ENCODE peak calls at places on chromosome 21, in five cellular contexts. One of them, this sample, is unnamed.

GRCh38 chr21:43916691-43917514 is 51.9 kb downstream of the AGPAT3 start:
- DNase-seq in activated T-cell treated with anti-CD3 and anti-CD28 coated beads for 1 hour: peak; percentile 56
- DNase-seq in stimulated activated CD8-positive, alpha-beta memory T cell treated with anti-CD3 and anti-CD28 coated beads, Interleukin-12 subunit alpha, Interleukin-12 subunit beta, amount 100 ng/mL, for 1 hour: peak; percentile 53
- DNase-seq in cardiac muscle cell: no peak
- DNase-seq in HTR-8/SVneo: no peak
- DNase-seq in this sample: no peak

GRCh38 chr21:16070207-16070651 is 340.4 kb downstream of the USP25 start:
- DNase-seq in activated T-cell treated with anti-CD3 and anti-CD28 coated beads for 1 hour: no peak
- DNase-seq in stimulated activated CD8-positive, alpha-beta memory T cell treated with anti-CD3 and anti-CD28 coated beads, Interleukin-12 subunit alpha, Interleukin-12 subunit beta, amount 100 ng/mL, for 1 hour: no peak
- DNase-seq in cardiac muscle cell: peak; percentile 5
- DNase-seq in HTR-8/SVneo: no peak
- DNase-seq in this sample: peak; percentile 67

GRCh38 chr21:44955141-44955802 is 15.4 kb downstream of the SLX9 start:
- DNase-seq in activated T-cell treated with anti-CD3 and anti-CD28 coated beads for 1 hour: no peak
- DNase-seq in stimulated activated CD8-positive, alpha-beta memory T cell treated with anti-CD3 and anti-CD28 coated beads, Interleukin-12 subunit alpha, Interleukin-12 subunit beta, amount 100 ng/mL, for 1 hour: no peak
- DNase-seq in cardiac muscle cell: no peak
- DNase-seq in HTR-8/SVneo: no peak
- DNase-seq in this sample: no peak

GRCh38 chr21:31560479-31560878 is 99.0 kb upstream of the SOD1 start:
- DNase-seq in activated T-cell treated with anti-CD3 and anti-CD28 coated beads for 1 hour: no peak
- DNase-seq in stimulated activated CD8-positive, alpha-beta memory T cell treated with anti-CD3 and anti-CD28 coated beads, Interleukin-12 subunit alpha, Interleukin-12 subunit beta, amount 100 ng/mL, for 1 hour: no peak
- DNase-seq in cardiac muscle cell: no peak
- DNase-seq in HTR-8/SVneo: no peak
- DNase-seq in this sample: no peak

GRCh38 chr21:39788383-39788782 is 43.4 kb downstream of the IGSF5 start:
- DNase-seq in activated T-cell treated with anti-CD3 and anti-CD28 coated beads for 1 hour: no peak
- DNase-seq in stimulated activated CD8-positive, alpha-beta memory T cell treated with anti-CD3 and anti-CD28 coated beads, Interleukin-12 subunit alpha, Interleukin-12 subunit beta, amount 100 ng/mL, for 1 hour: no peak
- DNase-seq in cardiac muscle cell: peak; percentile 87
- DNase-seq in HTR-8/SVneo: peak; percentile 56
- DNase-seq in this sample: no peak

GRCh38 chr21:46500224-46500861 is 41.7 kb downstream of the DIP2A start:
- DNase-seq in activated T-cell treated with anti-CD3 and anti-CD28 coated beads for 1 hour: no peak
- DNase-seq in stimulated activated CD8-positive, alpha-beta memory T cell treated with anti-CD3 and anti-CD28 coated beads, Interleukin-12 subunit alpha, Interleukin-12 subunit beta, amount 100 ng/mL, for 1 hour: no peak
- DNase-seq in cardiac muscle cell: no peak
- DNase-seq in HTR-8/SVneo: peak; percentile 15
- DNase-seq in this sample: no peak

GRCh38 chr21:42524341-42525227 is 10.9 kb downstream of the SLC37A1 start:
- DNase-seq in activated T-cell treated with anti-CD3 and anti-CD28 coated beads for 1 hour: no peak
- DNase-seq in stimulated activated CD8-positive, alpha-beta memory T cell treated with anti-CD3 and anti-CD28 coated beads, Interleukin-12 subunit alpha, Interleukin-12 subunit beta, amount 100 ng/mL, for 1 hour: no peak
- DNase-seq in cardiac muscle cell: peak; percentile 33
- DNase-seq in HTR-8/SVneo: no peak
- DNase-seq in this sample: peak; percentile 73

GRCh38 chr21:14591882-14592281 is 45.8 kb upstream of the SAMSN1 start:
- DNase-seq in activated T-cell treated with anti-CD3 and anti-CD28 coated beads for 1 hour: no peak
- DNase-seq in stimulated activated CD8-positive, alpha-beta memory T cell treated with anti-CD3 and anti-CD28 coated beads, Interleukin-12 subunit alpha, Interleukin-12 subunit beta, amount 100 ng/mL, for 1 hour: no peak
- DNase-seq in cardiac muscle cell: no peak
- DNase-seq in HTR-8/SVneo: no peak
- DNase-seq in this sample: no peak

GRCh38 chr21:45475797-45476570 is 66.3 kb downstream of the SLC19A1 start:
- DNase-seq in activated T-cell treated with anti-CD3 and anti-CD28 coated beads for 1 hour: no peak
- DNase-seq in stimulated activated CD8-positive, alpha-beta memory T cell treated with anti-CD3 and anti-CD28 coated beads, Interleukin-12 subunit alpha, Interleukin-12 subunit beta, amount 100 ng/mL, for 1 hour: no peak
- DNase-seq in cardiac muscle cell: no peak
- DNase-seq in HTR-8/SVneo: no peak
- DNase-seq in this sample: no peak

GRCh38 chr21:44681861-44682579 is at the start of gene KRTAP12-1:
- DNase-seq in activated T-cell treated with anti-CD3 and anti-CD28 coated beads for 1 hour: no peak
- DNase-seq in stimulated activated CD8-positive, alpha-beta memory T cell treated with anti-CD3 and anti-CD28 coated beads, Interleukin-12 subunit alpha, Interleukin-12 subunit beta, amount 100 ng/mL, for 1 hour: no peak
- DNase-seq in cardiac muscle cell: no peak
- DNase-seq in HTR-8/SVneo: no peak
- DNase-seq in this sample: no peak

GRCh38 chr21:45983981-45984551 is 2.5 kb downstream of the COL6A1 start:
- DNase-seq in activated T-cell treated with anti-CD3 and anti-CD28 coated beads for 1 hour: no peak
- DNase-seq in stimulated activated CD8-positive, alpha-beta memory T cell treated with anti-CD3 and anti-CD28 coated beads, Interleukin-12 subunit alpha, Interleukin-12 subunit beta, amount 100 ng/mL, for 1 hour: no peak
- DNase-seq in cardiac muscle cell: no peak
- DNase-seq in HTR-8/SVneo: no peak
- DNase-seq in this sample: no peak

GRCh38 chr21:42093991-42094417 is 22.9 kb downstream of the UMODL1 start:
- DNase-seq in activated T-cell treated with anti-CD3 and anti-CD28 coated beads for 1 hour: no peak
- DNase-seq in stimulated activated CD8-positive, alpha-beta memory T cell treated with anti-CD3 and anti-CD28 coated beads, Interleukin-12 subunit alpha, Interleukin-12 subunit beta, amount 100 ng/mL, for 1 hour: no peak
- DNase-seq in cardiac muscle cell: no peak
- DNase-seq in HTR-8/SVneo: peak; percentile 72
- DNase-seq in this sample: no peak

GRCh38 chr21:22554690-22555316 is 1556.6 kb downstream of the NCAM2 start:
- DNase-seq in activated T-cell treated with anti-CD3 and anti-CD28 coated beads for 1 hour: no peak
- DNase-seq in stimulated activated CD8-positive, alpha-beta memory T cell treated with anti-CD3 and anti-CD28 coated beads, Interleukin-12 subunit alpha, Interleukin-12 subunit beta, amount 100 ng/mL, for 1 hour: no peak
- DNase-seq in cardiac muscle cell: no peak
- DNase-seq in HTR-8/SVneo: peak; percentile 34
- DNase-seq in this sample: no peak

GRCh38 chr21:45982256-45982757 is 737 bp downstream of the COL6A1 start:
- DNase-seq in activated T-cell treated with anti-CD3 and anti-CD28 coated beads for 1 hour: no peak
- DNase-seq in stimulated activated CD8-positive, alpha-beta memory T cell treated with anti-CD3 and anti-CD28 coated beads, Interleukin-12 subunit alpha, Interleukin-12 subunit beta, amount 100 ng/mL, for 1 hour: no peak
- DNase-seq in cardiac muscle cell: peak; percentile 36
- DNase-seq in HTR-8/SVneo: no peak
- DNase-seq in this sample: peak; percentile 38

GRCh38 chr21:45891388-45892155 is 90.0 kb upstream of the COL6A1 start:
- DNase-seq in activated T-cell treated with anti-CD3 and anti-CD28 coated beads for 1 hour: no peak
- DNase-seq in stimulated activated CD8-positive, alpha-beta memory T cell treated with anti-CD3 and anti-CD28 coated beads, Interleukin-12 subunit alpha, Interleukin-12 subunit beta, amount 100 ng/mL, for 1 hour: no peak
- DNase-seq in cardiac muscle cell: no peak
- DNase-seq in HTR-8/SVneo: no peak
- DNase-seq in this sample: no peak

GRCh38 chr21:41160036-41160435 is 7.9 kb upstream of the BACE2 start:
- DNase-seq in activated T-cell treated with anti-CD3 and anti-CD28 coated beads for 1 hour: no peak
- DNase-seq in stimulated activated CD8-positive, alpha-beta memory T cell treated with anti-CD3 and anti-CD28 coated beads, Interleukin-12 subunit alpha, Interleukin-12 subunit beta, amount 100 ng/mL, for 1 hour: no peak
- DNase-seq in cardiac muscle cell: no peak
- DNase-seq in HTR-8/SVneo: no peak
- DNase-seq in this sample: no peak

GRCh38 chr21:42220138-42220701 is 1.3 kb downstream of the ABCG1 start:
- DNase-seq in activated T-cell treated with anti-CD3 and anti-CD28 coated beads for 1 hour: peak; percentile 47
- DNase-seq in stimulated activated CD8-positive, alpha-beta memory T cell treated with anti-CD3 and anti-CD28 coated beads, Interleukin-12 subunit alpha, Interleukin-12 subunit beta, amount 100 ng/mL, for 1 hour: peak; percentile 24
- DNase-seq in cardiac muscle cell: peak; percentile 75
- DNase-seq in HTR-8/SVneo: peak; percentile 54
- DNase-seq in this sample: no peak

GRCh38 chr21:30880914-30881313 is 466 bp downstream of the KRTAP11-1 start:
- DNase-seq in activated T-cell treated with anti-CD3 and anti-CD28 coated beads for 1 hour: no peak
- DNase-seq in stimulated activated CD8-positive, alpha-beta memory T cell treated with anti-CD3 and anti-CD28 coated beads, Interleukin-12 subunit alpha, Interleukin-12 subunit beta, amount 100 ng/mL, for 1 hour: no peak
- DNase-seq in cardiac muscle cell: no peak
- DNase-seq in HTR-8/SVneo: no peak
- DNase-seq in this sample: no peak

GRCh38 chr21:43287111-43287973 is 118.5 kb downstream of the CRYAA start:
- DNase-seq in activated T-cell treated with anti-CD3 and anti-CD28 coated beads for 1 hour: no peak
- DNase-seq in stimulated activated CD8-positive, alpha-beta memory T cell treated with anti-CD3 and anti-CD28 coated beads, Interleukin-12 subunit alpha, Interleukin-12 subunit beta, amount 100 ng/mL, for 1 hour: no peak
- DNase-seq in cardiac muscle cell: no peak
- DNase-seq in HTR-8/SVneo: no peak
- DNase-seq in this sample: no peak

GRCh38 chr21:35779690-35780570 is 280.4 kb downstream of the SETD4 start:
- DNase-seq in activated T-cell treated with anti-CD3 and anti-CD28 coated beads for 1 hour: no peak
- DNase-seq in stimulated activated CD8-positive, alpha-beta memory T cell treated with anti-CD3 and anti-CD28 coated beads, Interleukin-12 subunit alpha, Interleukin-12 subunit beta, amount 100 ng/mL, for 1 hour: no peak
- DNase-seq in cardiac muscle cell: no peak
- DNase-seq in HTR-8/SVneo: peak; percentile 54
- DNase-seq in this sample: no peak

GRCh38 chr21:38477241-38477640 is 21.0 kb downstream of the ERG start:
- DNase-seq in activated T-cell treated with anti-CD3 and anti-CD28 coated beads for 1 hour: no peak
- DNase-seq in stimulated activated CD8-positive, alpha-beta memory T cell treated with anti-CD3 and anti-CD28 coated beads, Interleukin-12 subunit alpha, Interleukin-12 subunit beta, amount 100 ng/mL, for 1 hour: no peak
- DNase-seq in cardiac muscle cell: no peak
- DNase-seq in HTR-8/SVneo: no peak
- DNase-seq in this sample: no peak

GRCh38 chr21:25871566-25871965 is 136.8 kb downstream of the GABPA start:
- DNase-seq in activated T-cell treated with anti-CD3 and anti-CD28 coated beads for 1 hour: no peak
- DNase-seq in stimulated activated CD8-positive, alpha-beta memory T cell treated with anti-CD3 and anti-CD28 coated beads, Interleukin-12 subunit alpha, Interleukin-12 subunit beta, amount 100 ng/mL, for 1 hour: no peak
- DNase-seq in cardiac muscle cell: no peak
- DNase-seq in HTR-8/SVneo: no peak
- DNase-seq in this sample: no peak

GRCh38 chr21:23401278-23401677 is 2206.0 kb downstream of the MRPL39 start:
- DNase-seq in activated T-cell treated with anti-CD3 and anti-CD28 coated beads for 1 hour: no peak
- DNase-seq in stimulated activated CD8-positive, alpha-beta memory T cell treated with anti-CD3 and anti-CD28 coated beads, Interleukin-12 subunit alpha, Interleukin-12 subunit beta, amount 100 ng/mL, for 1 hour: no peak
- DNase-seq in cardiac muscle cell: peak; percentile 18
- DNase-seq in HTR-8/SVneo: peak; percentile 11
- DNase-seq in this sample: peak; percentile 63

GRCh38 chr21:34745557-34746255 is 76.9 kb downstream of the CLIC6 start:
- DNase-seq in activated T-cell treated with anti-CD3 and anti-CD28 coated beads for 1 hour: peak; percentile 34
- DNase-seq in stimulated activated CD8-positive, alpha-beta memory T cell treated with anti-CD3 and anti-CD28 coated beads, Interleukin-12 subunit alpha, Interleukin-12 subunit beta, amount 100 ng/mL, for 1 hour: peak; percentile 30
- DNase-seq in cardiac muscle cell: peak; percentile 72
- DNase-seq in HTR-8/SVneo: peak; percentile 84
- DNase-seq in this sample: peak; percentile 84

This sample was measured in HAP-1.